ENCODE peak calls at places on chromosome 15, in nine cellular contexts. U, M, R, H, Z, I, F, S and A are unnamed samples.

GRCh38 chr15:67290319-67290718 is 35.7 kb downstream of the IQCH start:
- DNase-seq in U (no peak), M (no peak), R (no peak), H (no peak), Z (no peak), I (no peak), F (no peak), S (no peak), A (no peak)

GRCh38 chr15:32637704-32638103 is 3.8 kb upstream of the SCG5 start:
- DNase-seq in U (no peak), M (no peak), R (no peak), H (no peak), Z (no peak), I (no peak), F (no peak), S (no peak), A (no peak)

GRCh38 chr15:96186105-96186504 is 144.4 kb upstream of the NR2F2 start:
- DNase-seq in U (no peak), M (no peak), R (no peak), H (no peak), Z (no peak), I (no peak), F (no peak), S (no peak), A (no peak)

GRCh38 chr15:22958487-22959280 is 21.5 kb downstream of the CYFIP1 start:
- DNase-seq in U (no peak), M (no peak), R (no peak), H (no peak), Z (no peak), I (peak; percentile 51), F (no peak), S (no peak), A (no peak)

GRCh38 chr15:43977072-43977884 is 150.5 kb downstream of the WDR76 start:
- DNase-seq in U (no peak), M (no peak), R (no peak), H (no peak), Z (no peak), I (no peak), F (no peak), S (no peak), A (no peak)

GRCh38 chr15:100194955-100195354 is 146.8 kb downstream of the ADAMTS17 start:
- DNase-seq in U (no peak), M (no peak), R (no peak), H (no peak), Z (no peak), I (peak; percentile 55), F (no peak), S (no peak), A (no peak)

GRCh38 chr15:62639432-62639831 is 403.1 kb upstream of the TPM1 start:
- DNase-seq in U (no peak), M (no peak), R (no peak), H (no peak), Z (no peak), I (no peak), F (no peak), S (no peak), A (no peak)

GRCh38 chr15:79084308-79084968 is 6.1 kb downstream of the RASGRF1 start:
- DNase-seq in U (peak; percentile 76), M (no peak), R (no peak), H (no peak), Z (no peak), I (no peak), F (no peak), S (no peak), A (no peak)

GRCh38 chr15:92647467-92648163 is 8.0 kb downstream of the FAM174B start:
- DNase-seq in U (no peak), M (no peak), R (no peak), H (no peak), Z (no peak), I (no peak), F (no peak), S (no peak), A (no peak)

GRCh38 chr15:41286665-41287333 is 45.6 kb downstream of the OIP5 start:
- DNase-seq in U (no peak), M (no peak), R (no peak), H (no peak), Z (no peak), I (no peak), F (no peak), S (no peak), A (no peak)

GRCh38 chr15:70303981-70304380 is 206.3 kb upstream of the TLE3 start:
- DNase-seq in U (no peak), M (no peak), R (no peak), H (no peak), Z (no peak), I (no peak), F (no peak), S (no peak), A (no peak)

GRCh38 chr15:62928242-62928995 is 114.1 kb upstream of the TPM1 start:
- DNase-seq in U (peak; percentile 54), M (no peak), R (no peak), H (no peak), Z (no peak), I (no peak), F (no peak), S (no peak), A (no peak)

GRCh38 chr15:48856947-48857346 is 21.0 kb upstream of the EID1 start:
- DNase-seq in U (no peak), M (no peak), R (no peak), H (no peak), Z (no peak), I (no peak), F (no peak), S (no peak), A (no peak)

GRCh38 chr15:42157981-42158765 is 1.7 kb upstream of the PLA2G4F start:
- DNase-seq in U (no peak), M (no peak), R (no peak), H (no peak), Z (no peak), I (no peak), F (no peak), S (no peak), A (no peak)

GRCh38 chr15:78421241-78421994 is 16.6 kb upstream of the IREB2 start:
- DNase-seq in U (no peak), M (no peak), R (no peak), H (no peak), Z (no peak), I (no peak), F (no peak), S (no peak), A (no peak)

GRCh38 chr15:90035095-90035834 is 34.1 kb downstream of the ZNF710 start:
- DNase-seq in U (no peak), M (no peak), R (no peak), H (no peak), Z (peak; percentile 90), I (peak; percentile 91), F (no peak), S (no peak), A (no peak)

GRCh38 chr15:69735126-69735525 is 282.5 kb downstream of the RPLP1 start:
- DNase-seq in U (no peak), M (no peak), R (no peak), H (peak; percentile 12), Z (no peak), I (no peak), F (no peak), S (no peak), A (no peak)

GRCh38 chr15:80317389-80318169 is 65.6 kb upstream of the CTXND1 start:
- DNase-seq in U (no peak), M (no peak), R (no peak), H (no peak), Z (no peak), I (no peak), F (no peak), S (no peak), A (no peak)

GRCh38 chr15:48332642-48333034 is 1.4 kb downstream of the DUT start:
- DNase-seq in U (no peak), M (no peak), R (no peak), H (no peak), Z (no peak), I (no peak), F (no peak), S (no peak), A (no peak)

GRCh38 chr15:48577495-48577894 is 68.0 kb downstream of the FBN1 start:
- DNase-seq in U (no peak), M (no peak), R (no peak), H (no peak), Z (no peak), I (no peak), F (no peak), S (no peak), A (no peak)

GRCh38 chr15:62392411-62392810 is 227.3 kb upstream of the C2CD4B start:
- DNase-seq in U (peak; percentile 2), M (no peak), R (no peak), H (peak; percentile 5), Z (no peak), I (no peak), F (no peak), S (peak; percentile 1), A (no peak)

GRCh38 chr15:49718234-49718633 is 97.4 kb downstream of the DTWD1 start:
- DNase-seq in U (no peak), M (no peak), R (no peak), H (no peak), Z (no peak), I (no peak), F (no peak), S (no peak), A (no peak)

GRCh38 chr15:60580650-60581415 is 101.9 kb upstream of the ICE2 start:
- DNase-seq in U (no peak), M (no peak), R (peak; percentile 32), H (no peak), Z (no peak), I (no peak), F (no peak), S (no peak), A (no peak)

GRCh38 chr15:88649753-88650551 is 11.1 kb downstream of the ISG20 start:
- DNase-seq in U (no peak), M (no peak), R (no peak), H (no peak), Z (no peak), I (no peak), F (no peak), S (no peak), A (no peak)

GRCh38 chr15:45634442-45635190 is at the start of gene SQOR:
- DNase-seq in U (peak; percentile 22), M (peak; percentile 29), R (peak; percentile 60), H (peak; percentile 38), Z (no peak), I (peak; percentile 96), F (peak; percentile 41), S (peak; percentile 47), A (peak; percentile 57)

GRCh38 chr15:40287968-40288367 is 5.1 kb upstream of the ANKRD63 start:
- DNase-seq in U (no peak), M (no peak), R (no peak), H (no peak), Z (no peak), I (no peak), F (no peak), S (no peak), A (no peak)

GRCh38 chr15:74214324-74215021 is 11.9 kb upstream of the STRA6 start:
- DNase-seq in U (no peak), M (no peak), R (no peak), H (no peak), Z (no peak), I (no peak), F (no peak), S (no peak), A (no peak)

GRCh38 chr15:89999676-90000174 is 1.4 kb upstream of the ZNF710 start:
- DNase-seq in U (peak; percentile 22), M (no peak), R (no peak), H (peak; percentile 49), Z (no peak), I (no peak), F (no peak), S (no peak), A (no peak)

GRCh38 chr15:26235148-26235769 is 372.1 kb upstream of the ATP10A start:
- DNase-seq in U (no peak), M (no peak), R (no peak), H (no peak), Z (no peak), I (no peak), F (no peak), S (no peak), A (no peak)

GRCh38 chr15:65835452-65835851 is 33.8 kb upstream of the RAB11A start:
- DNase-seq in U (no peak), M (no peak), R (no peak), H (no peak), Z (no peak), I (no peak), F (no peak), S (no peak), A (no peak)

GRCh38 chr15:68790910-68791309 is 29.8 kb downstream of the ANP32A start:
- DNase-seq in U (no peak), M (no peak), R (no peak), H (no peak), Z (no peak), I (no peak), F (no peak), S (no peak), A (no peak)